ENCODE peak calls at places on chromosomes 4 and X, in seven cellular contexts. One of them, this sample, is unnamed.

GRCh38 chrX:2664497-2664896 is 26.6 kb upstream of the CD99 start:
- DNase-seq in endodermal cell: no peak
- DNase-seq in WERI-Rb-1: no peak
- DNase-seq in cardiac muscle cell: peak
- DNase-seq in OCI-LY7: no peak
- DNase-seq in nephron progenitor cell: no peak
- DNase-seq in ascending aorta: no peak
- DNase-seq in this sample: no peak

GRCh38 chr4:112510468-112511293 is 5.3 kb downstream of the NEUROG2 start:
- DNase-seq in endodermal cell: peak
- DNase-seq in WERI-Rb-1: no peak
- DNase-seq in cardiac muscle cell: no peak
- DNase-seq in OCI-LY7: no peak
- DNase-seq in nephron progenitor cell: peak
- DNase-seq in ascending aorta: no peak
- DNase-seq in this sample: no peak

GRCh38 chr4:8699063-8699385 is 106.5 kb downstream of the CPZ start:
- DNase-seq in endodermal cell: peak
- DNase-seq in WERI-Rb-1: no peak
- DNase-seq in cardiac muscle cell: no peak
- DNase-seq in OCI-LY7: no peak
- DNase-seq in nephron progenitor cell: no peak
- DNase-seq in ascending aorta: no peak
- DNase-seq in this sample: no peak

GRCh38 chr4:150771374-150771773 is 189.4 kb downstream of the MAB21L2 start:
- DNase-seq in endodermal cell: no peak
- DNase-seq in WERI-Rb-1: no peak
- DNase-seq in cardiac muscle cell: no peak
- DNase-seq in OCI-LY7: no peak
- DNase-seq in nephron progenitor cell: no peak
- DNase-seq in ascending aorta: no peak
- DNase-seq in this sample: no peak

GRCh38 chr4:54556587-54556986 is 101.2 kb upstream of the KIT start:
- DNase-seq in endodermal cell: no peak
- DNase-seq in WERI-Rb-1: no peak
- DNase-seq in cardiac muscle cell: no peak
- DNase-seq in OCI-LY7: no peak
- DNase-seq in nephron progenitor cell: no peak
- DNase-seq in ascending aorta: no peak
- DNase-seq in this sample: no peak

GRCh38 chr4:154314248-154314647 is 177.4 kb downstream of the DCHS2 start:
- DNase-seq in endodermal cell: no peak
- DNase-seq in WERI-Rb-1: no peak
- DNase-seq in cardiac muscle cell: peak
- DNase-seq in OCI-LY7: no peak
- DNase-seq in nephron progenitor cell: no peak
- DNase-seq in ascending aorta: no peak
- DNase-seq in this sample: no peak

GRCh38 chrX:129566081-129566480 is 26.0 kb downstream of the OCRL start:
- DNase-seq in endodermal cell: no peak
- DNase-seq in WERI-Rb-1: no peak
- DNase-seq in cardiac muscle cell: peak
- DNase-seq in OCI-LY7: no peak
- DNase-seq in nephron progenitor cell: no peak
- DNase-seq in ascending aorta: no peak
- DNase-seq in this sample: no peak

GRCh38 chr4:26151615-26152014 is 169.2 kb upstream of the RBPJ start:
- DNase-seq in endodermal cell: peak
- DNase-seq in WERI-Rb-1: no peak
- DNase-seq in cardiac muscle cell: peak
- DNase-seq in OCI-LY7: no peak
- DNase-seq in nephron progenitor cell: no peak
- DNase-seq in ascending aorta: peak
- DNase-seq in this sample: no peak

GRCh38 chr4:6811165-6811564 is 28.6 kb downstream of the KIAA0232 start:
- DNase-seq in endodermal cell: no peak
- DNase-seq in WERI-Rb-1: no peak
- DNase-seq in cardiac muscle cell: peak
- DNase-seq in OCI-LY7: no peak
- DNase-seq in nephron progenitor cell: no peak
- DNase-seq in ascending aorta: no peak
- DNase-seq in this sample: no peak

GRCh38 chr4:85398276-85398675 is 76.7 kb upstream of the ARHGAP24 start:
- DNase-seq in endodermal cell: peak
- DNase-seq in WERI-Rb-1: no peak
- DNase-seq in cardiac muscle cell: peak
- DNase-seq in OCI-LY7: no peak
- DNase-seq in nephron progenitor cell: no peak
- DNase-seq in ascending aorta: no peak
- DNase-seq in this sample: no peak

GRCh38 chr4:28799696-28800095 is 1920.5 kb upstream of the PCDH7 start:
- DNase-seq in endodermal cell: no peak
- DNase-seq in WERI-Rb-1: peak
- DNase-seq in cardiac muscle cell: peak
- DNase-seq in OCI-LY7: no peak
- DNase-seq in nephron progenitor cell: no peak
- DNase-seq in ascending aorta: no peak
- DNase-seq in this sample: no peak

GRCh38 chr4:7857238-7857701 is 82.4 kb downstream of the AFAP1 start:
- DNase-seq in endodermal cell: no peak
- DNase-seq in WERI-Rb-1: no peak
- DNase-seq in cardiac muscle cell: peak
- DNase-seq in OCI-LY7: no peak
- DNase-seq in nephron progenitor cell: no peak
- DNase-seq in ascending aorta: no peak
- DNase-seq in this sample: peak

GRCh38 chrX:9651737-9652136 is 113.9 kb downstream of the GPR143 start:
- DNase-seq in endodermal cell: no peak
- DNase-seq in WERI-Rb-1: no peak
- DNase-seq in cardiac muscle cell: peak
- DNase-seq in OCI-LY7: no peak
- DNase-seq in nephron progenitor cell: no peak
- DNase-seq in ascending aorta: no peak
- DNase-seq in this sample: no peak

GRCh38 chr4:182354867-182355266 is 111.7 kb downstream of the TENM3 start:
- DNase-seq in endodermal cell: no peak
- DNase-seq in WERI-Rb-1: no peak
- DNase-seq in cardiac muscle cell: peak
- DNase-seq in OCI-LY7: no peak
- DNase-seq in nephron progenitor cell: no peak
- DNase-seq in ascending aorta: no peak
- DNase-seq in this sample: no peak

GRCh38 chr4:176191974-176192373 is 3.4 kb downstream of the SPATA4 start:
- DNase-seq in endodermal cell: no peak
- DNase-seq in WERI-Rb-1: no peak
- DNase-seq in cardiac muscle cell: no peak
- DNase-seq in OCI-LY7: no peak
- DNase-seq in nephron progenitor cell: no peak
- DNase-seq in ascending aorta: no peak
- DNase-seq in this sample: no peak

GRCh38 chrX:46173159-46173558 is 372.1 kb downstream of the ZNF674 start:
- DNase-seq in endodermal cell: no peak
- DNase-seq in WERI-Rb-1: no peak
- DNase-seq in cardiac muscle cell: no peak
- DNase-seq in OCI-LY7: no peak
- DNase-seq in nephron progenitor cell: no peak
- DNase-seq in ascending aorta: no peak
- DNase-seq in this sample: no peak

GRCh38 chr4:7280906-7281305 is 88.6 kb downstream of the SORCS2 start:
- DNase-seq in endodermal cell: no peak
- DNase-seq in WERI-Rb-1: no peak
- DNase-seq in cardiac muscle cell: no peak
- DNase-seq in OCI-LY7: no peak
- DNase-seq in nephron progenitor cell: no peak
- DNase-seq in ascending aorta: no peak
- DNase-seq in this sample: no peak

GRCh38 chrX:13898603-13899002 is 81.7 kb upstream of the GPM6B start:
- DNase-seq in endodermal cell: no peak
- DNase-seq in WERI-Rb-1: no peak
- DNase-seq in cardiac muscle cell: no peak
- DNase-seq in OCI-LY7: no peak
- DNase-seq in nephron progenitor cell: no peak
- DNase-seq in ascending aorta: no peak
- DNase-seq in this sample: no peak

GRCh38 chr4:101081695-101082369 is 265.5 kb downstream of the PPP3CA start:
- DNase-seq in endodermal cell: no peak
- DNase-seq in WERI-Rb-1: no peak
- DNase-seq in cardiac muscle cell: no peak
- DNase-seq in OCI-LY7: no peak
- DNase-seq in nephron progenitor cell: no peak
- DNase-seq in ascending aorta: no peak
- DNase-seq in this sample: no peak

GRCh38 chr4:16745009-16745408 is 153.4 kb downstream of the LDB2 start:
- DNase-seq in endodermal cell: no peak
- DNase-seq in WERI-Rb-1: peak
- DNase-seq in cardiac muscle cell: peak
- DNase-seq in OCI-LY7: no peak
- DNase-seq in nephron progenitor cell: peak
- DNase-seq in ascending aorta: peak
- DNase-seq in this sample: no peak

GRCh38 chr4:83054928-83055327 is 19.9 kb downstream of the COPS4 start:
- DNase-seq in endodermal cell: no peak
- DNase-seq in WERI-Rb-1: no peak
- DNase-seq in cardiac muscle cell: peak
- DNase-seq in OCI-LY7: peak
- DNase-seq in nephron progenitor cell: no peak
- DNase-seq in ascending aorta: no peak
- DNase-seq in this sample: peak

GRCh38 chrX:133190877-133191738 is 27.0 kb downstream of the TFDP3 start:
- DNase-seq in endodermal cell: peak
- DNase-seq in WERI-Rb-1: no peak
- DNase-seq in cardiac muscle cell: no peak
- DNase-seq in OCI-LY7: no peak
- DNase-seq in nephron progenitor cell: no peak
- DNase-seq in ascending aorta: no peak
- DNase-seq in this sample: no peak

GRCh38 chr4:83125738-83126141 is 11.2 kb upstream of the PLAC8 start:
- DNase-seq in endodermal cell: no peak
- DNase-seq in WERI-Rb-1: no peak
- DNase-seq in cardiac muscle cell: no peak
- DNase-seq in OCI-LY7: no peak
- DNase-seq in nephron progenitor cell: no peak
- DNase-seq in ascending aorta: no peak
- DNase-seq in this sample: no peak

GRCh38 chr4:128600996-128601857 is 208.3 kb upstream of the JADE1 start:
- DNase-seq in endodermal cell: peak
- DNase-seq in WERI-Rb-1: no peak
- DNase-seq in cardiac muscle cell: peak
- DNase-seq in OCI-LY7: no peak
- DNase-seq in nephron progenitor cell: no peak
- DNase-seq in ascending aorta: peak
- DNase-seq in this sample: no peak

GRCh38 chr4:19309365-19309764 is 942.3 kb upstream of the SLIT2 start:
- DNase-seq in endodermal cell: no peak
- DNase-seq in WERI-Rb-1: no peak
- DNase-seq in cardiac muscle cell: peak
- DNase-seq in OCI-LY7: no peak
- DNase-seq in nephron progenitor cell: no peak
- DNase-seq in ascending aorta: no peak
- DNase-seq in this sample: no peak
- TF ChIP-seq CTCF in endodermal cell: peak
- TF ChIP-seq CTCF in WERI-Rb-1: peak
- TF ChIP-seq CTCF in cardiac muscle cell: peak
- TF ChIP-seq CTCF in OCI-LY7: peak
- TF ChIP-seq CTCF in nephron progenitor cell: no peak
- TF ChIP-seq CTCF in ascending aorta: no peak
- TF ChIP-seq CTCF in this sample: no peak

GRCh38 chrX:15815779-15816452 is 25.6 kb downstream of the ZRSR2 start:
- DNase-seq in endodermal cell: peak
- DNase-seq in WERI-Rb-1: no peak
- DNase-seq in cardiac muscle cell: peak
- DNase-seq in OCI-LY7: peak
- DNase-seq in nephron progenitor cell: peak
- DNase-seq in ascending aorta: no peak
- DNase-seq in this sample: peak
- TF ChIP-seq CTCF in endodermal cell: peak
- TF ChIP-seq CTCF in WERI-Rb-1: peak
- TF ChIP-seq CTCF in cardiac muscle cell: peak
- TF ChIP-seq CTCF in OCI-LY7: peak
- TF ChIP-seq CTCF in nephron progenitor cell: peak
- TF ChIP-seq CTCF in ascending aorta: peak
- TF ChIP-seq CTCF in this sample: peak

GRCh38 chr4:139563515-139563914 is 7.5 kb upstream of the SETD7 start:
- DNase-seq in endodermal cell: no peak
- DNase-seq in WERI-Rb-1: no peak
- DNase-seq in cardiac muscle cell: no peak
- DNase-seq in OCI-LY7: no peak
- DNase-seq in nephron progenitor cell: no peak
- DNase-seq in ascending aorta: no peak
- DNase-seq in this sample: no peak

GRCh38 chr4:139568206-139568969 is 12.4 kb upstream of the SETD7 start:
- DNase-seq in endodermal cell: peak
- DNase-seq in WERI-Rb-1: no peak
- DNase-seq in cardiac muscle cell: peak
- DNase-seq in OCI-LY7: no peak
- DNase-seq in nephron progenitor cell: no peak
- DNase-seq in ascending aorta: no peak
- DNase-seq in this sample: no peak

GRCh38 chr4:139562067-139562684 is 6.2 kb upstream of the SETD7 start:
- DNase-seq in endodermal cell: no peak
- DNase-seq in WERI-Rb-1: no peak
- DNase-seq in cardiac muscle cell: no peak
- DNase-seq in OCI-LY7: no peak
- DNase-seq in nephron progenitor cell: no peak
- DNase-seq in ascending aorta: no peak
- DNase-seq in this sample: no peak

GRCh38 chr4:139562839-139563238 is 6.8 kb upstream of the SETD7 start:
- DNase-seq in endodermal cell: no peak
- DNase-seq in WERI-Rb-1: no peak
- DNase-seq in cardiac muscle cell: no peak
- DNase-seq in OCI-LY7: no peak
- DNase-seq in nephron progenitor cell: no peak
- DNase-seq in ascending aorta: no peak
- DNase-seq in this sample: no peak

GRCh38 chr4:139564502-139564901 is 8.5 kb upstream of the SETD7 start:
- DNase-seq in endodermal cell: no peak
- DNase-seq in WERI-Rb-1: no peak
- DNase-seq in cardiac muscle cell: no peak
- DNase-seq in OCI-LY7: peak
- DNase-seq in nephron progenitor cell: no peak
- DNase-seq in ascending aorta: no peak
- DNase-seq in this sample: no peak
- TF ChIP-seq CTCF in endodermal cell: peak
- TF ChIP-seq CTCF in WERI-Rb-1: peak
- TF ChIP-seq CTCF in cardiac muscle cell: peak
- TF ChIP-seq CTCF in OCI-LY7: peak
- TF ChIP-seq CTCF in nephron progenitor cell: no peak
- TF ChIP-seq CTCF in ascending aorta: peak
- TF ChIP-seq CTCF in this sample: no peak

DNA sequence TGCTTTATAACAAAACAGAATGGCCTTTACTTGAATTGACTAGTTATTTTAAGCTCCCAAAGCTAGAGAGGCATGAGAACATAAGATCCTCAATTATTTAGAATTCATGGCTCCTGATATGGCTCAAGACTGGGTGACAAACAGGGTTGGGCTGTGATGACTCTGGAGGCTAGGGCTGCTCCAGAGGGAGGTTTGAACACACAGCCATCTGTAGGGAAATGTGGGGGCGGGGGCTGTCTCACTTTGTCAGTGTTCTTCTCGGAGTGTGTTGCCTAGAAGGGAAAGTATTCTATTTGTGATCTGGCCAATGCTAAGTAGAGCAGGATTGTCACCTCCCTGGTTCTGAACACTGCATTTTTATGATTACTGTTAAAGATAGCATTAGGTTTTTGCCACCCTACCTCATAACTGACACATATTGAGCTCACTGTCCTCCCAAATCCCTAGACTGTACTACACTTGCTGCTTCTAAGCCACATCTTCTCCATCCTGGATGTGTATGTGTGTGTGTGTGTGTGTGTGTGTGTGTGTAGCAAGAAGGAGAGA is 45.9 kb downstream of the VSIG4 start:
- DNase-seq in endodermal cell: no peak
- DNase-seq in WERI-Rb-1: no peak
- DNase-seq in cardiac muscle cell: no peak
- DNase-seq in OCI-LY7: no peak
- DNase-seq in nephron progenitor cell: no peak
- DNase-seq in ascending aorta: no peak
- DNase-seq in this sample: no peak
- TF ChIP-seq CTCF in endodermal cell: no peak
- TF ChIP-seq CTCF in WERI-Rb-1: no peak
- TF ChIP-seq CTCF in cardiac muscle cell: no peak
- TF ChIP-seq CTCF in OCI-LY7: no peak
- TF ChIP-seq CTCF in nephron progenitor cell: no peak
- TF ChIP-seq CTCF in ascending aorta: no peak
- TF ChIP-seq CTCF in this sample: no peak

This sample was measured in GM10248.